ENCODE peak calls at places on chromosomes 4 and X, in four cellular contexts. D is SK-MEL-5, A is pancreas, Y is GM23248. M is an unnamed sample.

GRCh38 chr4:8648816-8649630 is 56.5 kb downstream of the CPZ start:
- DNase-seq in D (no peak), A (no peak), Y (no peak), M (no peak)

GRCh38 chrX:150454083-150454482 is 91.0 kb downstream of the MAMLD1 start:
- DNase-seq in A (no peak), Y (no peak), D (no peak), M (no peak)

GRCh38 chr4:74016068-74016467 is 17.6 kb upstream of the CXCL5 start:
- DNase-seq in A (no peak), Y (no peak), D (peak), M (no peak)

GRCh38 chr4:94262163-94263016 is 54.7 kb downstream of the SMARCAD1 start:
- DNase-seq in Y (no peak), D (peak), A (no peak), M (no peak)

GRCh38 chr4:139975830-139976272 is 178.1 kb downstream of the MAML3 start:
- DNase-seq in A (no peak), Y (peak), D (no peak), M (no peak)

GRCh38 chrX:118536687-118537461 is 41.3 kb downstream of the DOCK11 start:
- DNase-seq in D (peak), Y (peak), A (no peak), M (no peak)

GRCh38 chr4:72286185-72286584 is 254.4 kb downstream of the NPFFR2 start:
- DNase-seq in D (peak), Y (peak), A (no peak), M (no peak)

GRCh38 chrX:154596290-154596929 is 11.5 kb downstream of the CTAG1A start:
- DNase-seq in A (peak), D (no peak), Y (peak), M (no peak)

GRCh38 chrX:49263631-49264030 is 879 bp downstream of the FOXP3 start:
- DNase-seq in Y (no peak), D (no peak), A (peak), M (no peak)